ENCODE peak calls at places on chromosomes 7 and 10, in seven cellular contexts. E, N, K, R, M, X and S are unnamed samples.

GRCh38 chr10:114879093-114879492 is 57.5 kb downstream of the FHIP2A start:
- DNase-seq in R (no peak), N (no peak), M (no peak), E (no peak), X (no peak), K (no peak), S (no peak)

GRCh38 chr10:121831777-121832176 is 96.1 kb downstream of the ATE1 start:
- DNase-seq in M (no peak), N (no peak), R (no peak), X (no peak), K (no peak), E (no peak), S (no peak)

GRCh38 chr7:29017666-29018065 is 59.5 kb upstream of the TRIL start:
- DNase-seq in R (no peak), M (no peak), E (peak), X (no peak), N (no peak), K (no peak), S (no peak)

GRCh38 chr10:10661176-10661575 is 356.5 kb upstream of the CELF2 start:
- DNase-seq in E (no peak), X (no peak), M (no peak), K (no peak), N (no peak), R (no peak), S (no peak)

GRCh38 chr10:103884681-103885139 is 29.3 kb upstream of the SH3PXD2A start:
- DNase-seq in N (peak), M (peak), K (no peak), R (peak), X (no peak), E (peak), S (no peak)

GRCh38 chr7:73521636-73522080 is 435 bp downstream of the BAZ1B start:
- DNase-seq in N (peak), R (peak), K (no peak), E (peak), X (no peak), M (no peak), S (peak)

GRCh38 chr10:74855439-74855838 is 29.0 kb downstream of the KAT6B start:
- DNase-seq in R (no peak), K (no peak), M (no peak), N (no peak), X (no peak), E (no peak), S (no peak)

GRCh38 chr7:4738711-4739527 is 36.5 kb upstream of the AP5Z1 start:
- DNase-seq in N (no peak), K (peak), M (peak), E (peak), X (peak), R (peak), S (no peak)

GRCh38 chr7:131655447-131655846 is 99.0 kb upstream of the PODXL start:
- DNase-seq in X (no peak), K (no peak), M (no peak), N (no peak), E (no peak), R (no peak), S (no peak)

GRCh38 chr10:121092341-121093099 is 241.4 kb downstream of the WDR11 start:
- DNase-seq in K (no peak), N (no peak), R (no peak), X (peak), E (peak), M (no peak), S (no peak)

GRCh38 chr10:75593690-75594556 is 162.5 kb downstream of the LRMDA start:
- DNase-seq in E (no peak), X (no peak), N (no peak), R (no peak), M (no peak), K (no peak), S (no peak)

GRCh38 chr7:24980695-24981543 is 941 bp upstream of the OSBPL3 start:
- DNase-seq in N (peak), K (no peak), M (peak), R (no peak), X (peak), E (no peak), S (no peak)

GRCh38 chr10:127299956-127300689 is 103.7 kb upstream of the INSYN2A start:
- DNase-seq in K (no peak), N (no peak), M (no peak), R (no peak), X (no peak), E (no peak), S (no peak)

GRCh38 chr10:44991571-44991970 is 9.2 kb upstream of the ZNF22 start:
- DNase-seq in R (no peak), X (peak), E (no peak), M (no peak), N (no peak), K (no peak), S (no peak)

GRCh38 chr10:35848412-35848811 is 206.3 kb upstream of the FZD8 start:
- DNase-seq in N (no peak), E (no peak), K (no peak), M (no peak), X (no peak), R (no peak), S (no peak)

GRCh38 chr7:147775564-147775963 is 815.0 kb upstream of the C7orf33 start:
- DNase-seq in X (no peak), R (no peak), M (no peak), K (no peak), N (no peak), E (no peak), S (no peak)

GRCh38 chr7:92634924-92635519 is 44.8 kb upstream of the FAM133B start:
- DNase-seq in N (no peak), E (peak), K (no peak), M (peak), X (no peak), R (no peak), S (no peak)

GRCh38 chr10:32338262-32338661 is 8.7 kb downstream of the EPC1 start:
- DNase-seq in N (no peak), K (no peak), E (peak), M (no peak), X (no peak), R (no peak), S (no peak)

GRCh38 chr10:62399211-62399610 is 25.0 kb downstream of the ZNF365 start:
- DNase-seq in M (no peak), E (peak), R (no peak), N (no peak), X (no peak), K (no peak), S (no peak)

GRCh38 chr10:129562487-129562886 is 95.4 kb downstream of the MGMT start:
- DNase-seq in X (no peak), M (no peak), N (no peak), R (no peak), E (no peak), K (no peak), S (no peak)

GRCh38 chr10:6269953-6270867 is 67.5 kb downstream of the PFKFB3 start:
- DNase-seq in X (peak), K (no peak), E (peak), N (no peak), M (peak), R (no peak), S (no peak)